ENCODE peak calls at places on chromosomes 13 and 19, in eight cellular contexts. L, F, H, A, J, N, U and O are unnamed samples.

GRCh38 chr13:109241160-109241559 is 545.2 kb downstream of the IRS2 start:
- DNase-seq in N (no peak), H (no peak), A (no peak), J (no peak), L (no peak), F (no peak), U (no peak), O (no peak)

GRCh38 chr13:113638173-113638746 is 19.7 kb downstream of the ATP4B start:
- DNase-seq in A (peak; percentile 11), F (peak; percentile 37), L (no peak), U (no peak), H (no peak), N (no peak), J (no peak), O (no peak)

GRCh38 chr13:112442483-112443090 is 66.4 kb downstream of the SPACA7 start:
- DNase-seq in N (no peak), J (no peak), F (peak; percentile 22), H (peak; percentile 10), A (no peak), L (no peak), U (no peak), O (no peak)

GRCh38 chr13:31756346-31756745 is 17.0 kb downstream of the RXFP2 start:
- DNase-seq in J (no peak), A (no peak), F (no peak), N (peak; percentile 59), L (no peak), H (peak; percentile 73), U (peak; percentile 89), O (no peak)

GRCh38 chr13:85728831-85729230 is 70.4 kb downstream of the SLITRK6 start:
- DNase-seq in N (peak; percentile 15), A (no peak), U (peak; percentile 13), J (no peak), L (no peak), H (no peak), F (no peak), O (no peak)

GRCh38 chr13:87678353-87678752 is 7.2 kb downstream of the SLITRK5 start:
- DNase-seq in L (no peak), N (no peak), H (no peak), J (no peak), F (no peak), A (no peak), U (no peak), O (no peak)

GRCh38 chr19:13181747-13182388 is 31.7 kb downstream of the IER2 start:
- DNase-seq in U (peak; percentile 64), F (no peak), H (peak; percentile 69), L (no peak), N (no peak), J (no peak), A (peak; percentile 58), O (no peak)

GRCh38 chr19:495440-496332 is 600 bp upstream of the MADCAM1 start:
- DNase-seq in J (no peak), A (no peak), N (no peak), L (peak; percentile 49), F (no peak), U (peak; percentile 20), H (peak; percentile 44), O (no peak)

GRCh38 chr13:34257980-34258379 is 440.0 kb downstream of the RFC3 start:
- DNase-seq in A (no peak), F (no peak), H (no peak), L (no peak), N (no peak), U (no peak), J (no peak), O (no peak)

GRCh38 chr19:1373534-1374249 is 10.0 kb upstream of the NDUFS7 start:
- DNase-seq in J (no peak), U (peak; percentile 29), A (no peak), L (no peak), N (no peak), H (peak; percentile 19), F (peak; percentile 87), O (no peak)

GRCh38 chr13:96816261-96816660 is 178.0 kb downstream of the OXGR1 start:
- DNase-seq in F (no peak), U (no peak), L (no peak), J (no peak), H (peak; percentile 66), A (no peak), N (no peak), O (no peak)

GRCh38 chr13:24623141-24623665 is 57.0 kb upstream of the ATP12A start:
- DNase-seq in U (no peak), N (no peak), H (no peak), F (no peak), J (no peak), L (no peak), A (no peak), O (no peak)

GRCh38 chr13:81275666-81276258 is 934.8 kb upstream of the SPRY2 start:
- DNase-seq in N (no peak), U (no peak), L (no peak), F (no peak), H (no peak), J (no peak), A (no peak), O (no peak)

GRCh38 chr13:99307648-99308339 is 595 bp upstream of the GPR183 start:
- DNase-seq in J (no peak), L (no peak), F (no peak), A (peak; percentile 75), U (peak; percentile 74), N (no peak), H (peak; percentile 64), O (no peak)

GRCh38 chr13:105655046-105655445 is 880.4 kb downstream of the EFNB2 start:
- DNase-seq in H (peak; percentile 80), N (peak; percentile 8), L (no peak), F (no peak), U (peak; percentile 77), J (no peak), A (no peak), O (no peak)

GRCh38 chr13:97883356-97883755 is 70.1 kb upstream of the IPO5 start:
- DNase-seq in F (no peak), N (no peak), A (no peak), J (no peak), L (no peak), U (peak; percentile 30), H (no peak), O (no peak)

GRCh38 chr19:825897-826640 is 1.6 kb upstream of the AZU1 start:
- DNase-seq in N (no peak), A (no peak), H (no peak), L (no peak), J (no peak), U (no peak), F (no peak), O (no peak)

GRCh38 chr19:55646889-55647731 is 902 bp upstream of the CCDC106 start:
- DNase-seq in J (no peak), A (no peak), N (no peak), L (no peak), F (no peak), H (no peak), U (no peak), O (no peak)

GRCh38 chr19:18814063-18814462 is 17.7 kb upstream of the UPF1 start:
- DNase-seq in L (no peak), N (no peak), U (no peak), J (no peak), A (no peak), F (no peak), H (peak; percentile 54), O (no peak)

GRCh38 chr19:49801966-49802661 is 11.0 kb downstream of the FUZ start:
- DNase-seq in F (peak; percentile 74), J (peak; percentile 54), A (peak; percentile 74), L (no peak), U (peak; percentile 86), N (peak; percentile 74), H (peak; percentile 90), O (peak; percentile 99)

GRCh38 chr19:35518313-35518712 is 4.9 kb upstream of the DMKN start:
- DNase-seq in A (no peak), F (no peak), U (peak; percentile 74), N (peak; percentile 92), J (peak; percentile 79), H (peak; percentile 98), L (peak; percentile 62), O (no peak)

GRCh38 chr13:44197791-44198770 is 175.5 kb upstream of the SERP2 start:
- DNase-seq in H (peak; percentile 21), L (no peak), N (no peak), A (no peak), U (peak; percentile 33), F (no peak), J (no peak), O (no peak)

GRCh38 chr19:32336259-32337111 is 8.9 kb upstream of the ZNF507 start:
- DNase-seq in J (no peak), F (no peak), H (peak; percentile 83), N (no peak), L (no peak), A (no peak), U (peak; percentile 33), O (no peak)
- TF ChIP-seq CTCF in J (peak; percentile 25), F (no peak), H (peak; percentile 34), N (peak; percentile 37), L (peak; percentile 48), A (no peak), U (peak; percentile 7), O (peak; percentile 30)

DNA sequence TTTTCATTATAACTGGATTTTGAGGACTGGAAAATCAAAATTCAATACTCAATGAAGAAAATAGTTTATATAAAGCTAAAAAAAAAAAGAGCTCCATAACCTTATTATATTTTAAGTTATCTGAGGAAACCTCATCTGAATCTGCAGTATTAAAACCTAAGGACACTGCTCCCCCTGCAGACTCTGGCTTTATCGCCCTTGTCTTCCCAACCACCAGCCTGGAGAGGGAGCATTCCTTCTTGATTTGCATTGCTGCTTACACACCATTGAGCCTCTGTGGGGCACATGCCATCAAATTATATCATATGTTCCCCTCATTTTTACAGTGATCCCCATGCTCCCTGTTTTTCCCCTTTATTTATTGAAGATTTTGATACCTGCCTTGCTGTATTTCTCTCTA is 871.4 kb upstream of the GPC6 start:
- DNase-seq in F (no peak), A (no peak), U (peak; percentile 48), H (peak; percentile 74), N (no peak), J (no peak), L (no peak), O (no peak)
- TF ChIP-seq CTCF in F (no peak), A (peak; percentile 11), U (peak; percentile 67), H (peak; percentile 86), N (peak; percentile 47), J (no peak), L (no peak), O (peak; percentile 47)

DNA sequence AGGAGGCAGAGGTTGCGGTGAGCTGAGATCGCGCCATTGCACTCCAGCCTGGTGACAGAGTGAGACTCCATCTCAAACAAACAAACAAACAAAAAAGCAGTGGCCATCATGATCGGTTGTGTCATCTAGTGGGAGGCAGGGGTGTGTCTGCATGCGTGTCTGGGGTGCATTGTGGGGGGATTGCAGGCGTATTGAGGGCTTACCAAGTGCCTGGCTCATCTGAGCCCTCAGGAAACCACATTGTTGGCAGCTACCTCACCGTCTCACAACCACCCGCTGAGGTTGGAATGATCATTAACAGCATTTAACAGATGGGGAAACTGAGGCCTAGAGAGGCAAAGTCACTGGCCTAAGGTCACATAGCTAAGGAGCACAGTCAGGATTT is 30.5 kb downstream of the NFIC start:
- DNase-seq in J (no peak), U (no peak), H (no peak), N (no peak), L (no peak), F (no peak), A (no peak), O (no peak)
- TF ChIP-seq CTCF in J (no peak), U (no peak), H (no peak), N (no peak), L (no peak), F (no peak), A (no peak), O (no peak)

GRCh38 chr13:67643656-67644055 is 413.5 kb upstream of the PCDH9 start:
- DNase-seq in H (no peak), F (no peak), N (no peak), L (no peak), J (no peak), A (no peak), U (no peak), O (no peak)
- TF ChIP-seq CTCF in H (no peak), F (no peak), N (no peak), L (no peak), J (no peak), A (no peak), U (no peak), O (no peak)